ENCODE peak calls at places on chromosome 6, in ten cellular contexts. B is NCI-H69, Q is T-cell, K is germinal center, M is ecto neural progenitor cell, R is NCI-H187 treated with DMSO at 0.1 percent for 48 hours, E is uterus, T is BJ, J is HL-60, C is cardiac muscle cell. L is an unnamed sample.

GRCh38 chr6:87702589-87702945 is 534 bp upstream of the AKIRIN2 start:
- DNase-seq in E (no peak), B (peak), C (peak), T (no peak), K (peak), Q (no peak), M (no peak), R (no peak), J (no peak), L (no peak)

GRCh38 chr6:153790048-153790447 is 249.0 kb upstream of the OPRM1 start:
- DNase-seq in R (no peak), B (peak), J (no peak), M (no peak), C (peak), K (no peak), E (no peak), Q (no peak), T (peak), L (no peak)

GRCh38 chr6:35611235-35611634 is 77.5 kb downstream of the FKBP5 start:
- DNase-seq in E (no peak), B (no peak), Q (no peak), T (peak), M (no peak), C (peak), R (no peak), K (no peak), J (no peak), L (no peak)

GRCh38 chr6:11460837-11461661 is 76.5 kb upstream of the TMEM170B start:
- DNase-seq in R (no peak), E (no peak), T (peak), C (no peak), M (no peak), J (no peak), B (no peak), K (peak), Q (no peak), L (no peak)

GRCh38 chr6:34519971-34520644 is 36.0 kb downstream of the SPDEF start:
- DNase-seq in K (no peak), M (no peak), C (no peak), E (no peak), Q (no peak), J (no peak), B (no peak), R (no peak), T (no peak), L (peak)

GRCh38 chr6:170292778-170293164 is 1.9 kb upstream of the DLL1 start:
- DNase-seq in M (peak), K (no peak), T (no peak), E (no peak), R (no peak), B (peak), Q (no peak), J (no peak), C (no peak), L (no peak)

GRCh38 chr6:11050735-11051134 is 6.6 kb upstream of the ELOVL2 start:
- DNase-seq in J (no peak), Q (no peak), T (no peak), M (no peak), E (no peak), C (peak), K (no peak), B (no peak), R (no peak), L (no peak)

GRCh38 chr6:62390413-62390812 is 104.4 kb upstream of the KHDRBS2 start:
- DNase-seq in T (no peak), K (no peak), E (no peak), J (no peak), B (peak), R (no peak), M (no peak), C (no peak), Q (no peak), L (no peak)

GRCh38 chr6:107812370-107812769 is 11.7 kb downstream of the SCML4 start:
- DNase-seq in E (no peak), R (no peak), K (no peak), T (no peak), M (peak), J (no peak), C (no peak), B (no peak), Q (no peak), L (no peak)

GRCh38 chr6:5562277-5562676 is 301.0 kb downstream of the FARS2 start:
- DNase-seq in Q (no peak), T (no peak), B (no peak), J (no peak), R (no peak), M (no peak), E (no peak), K (no peak), C (no peak), L (no peak)

GRCh38 chr6:64258752-64259151 is 623.1 kb downstream of the PHF3 start:
- DNase-seq in B (peak), K (no peak), C (no peak), Q (no peak), E (no peak), T (no peak), R (no peak), M (no peak), J (no peak), L (no peak)

L was measured in sciatic nerve.